ENCODE peak calls at places on chromosome 11, in ten cellular contexts. V is GM12891, K is stomach, A is GM12892, L is endothelial cell of umbilical vein, I is sigmoid colon, C is HCT116, E is spleen, G is K562, B is SK-N-SH. U is an unnamed sample.

GRCh38 chr11:69533296-69534165 is 52.1 kb downstream of the LINC01488 start:
- DNase-seq in V (no peak), K (no peak), A (no peak), L (no peak), I (peak), C (no peak), E (peak), G (no peak), B (no peak), U (peak)

GRCh38 chr11:12787847-12788246 is 113.6 kb downstream of the TEAD1 start:
- DNase-seq in V (no peak), K (no peak), A (no peak), L (peak), I (no peak), C (no peak), E (no peak), G (no peak), B (no peak), U (no peak)

GRCh38 chr11:121928597-121929580 is 187.1 kb downstream of the BLID start:
- DNase-seq in V (no peak), K (no peak), A (no peak), L (no peak), I (no peak), C (no peak), E (no peak), G (no peak), B (no peak), U (no peak)

GRCh38 chr11:103959279-103959930 is 77.0 kb upstream of the DDI1 start:
- DNase-seq in V (no peak), K (no peak), A (peak), L (no peak), I (no peak), C (no peak), E (no peak), G (no peak), B (no peak), U (no peak)

GRCh38 chr11:15911377-15912044 is 444.8 kb downstream of the SOX6 start:
- DNase-seq in V (no peak), K (peak), A (no peak), L (peak), I (no peak), C (no peak), E (no peak), G (no peak), B (no peak), U (peak)

GRCh38 chr11:67606150-67606476 is 623 bp upstream of the NDUFV1 start:
- DNase-seq in V (no peak), K (no peak), A (no peak), L (no peak), I (peak), C (no peak), E (no peak), G (peak), B (peak), U (no peak)

GRCh38 chr11:12397953-12398352 is 20.6 kb downstream of the PARVA start:
- DNase-seq in V (no peak), K (no peak), A (no peak), L (peak), I (peak), C (no peak), E (no peak), G (no peak), B (no peak), U (no peak)

GRCh38 chr11:7538466-7539454 is 25.0 kb downstream of the PPFIBP2 start:
- DNase-seq in V (no peak), K (no peak), A (no peak), L (no peak), I (no peak), C (no peak), E (no peak), G (no peak), B (no peak), U (no peak)

GRCh38 chr11:112548641-112549040 is 288.0 kb upstream of the PLET1 start:
- DNase-seq in V (no peak), K (no peak), A (no peak), L (no peak), I (no peak), C (no peak), E (no peak), G (no peak), B (no peak), U (no peak)

GRCh38 chr11:62713343-62713742 is 5.9 kb downstream of the GNG3 start:
- DNase-seq in V (no peak), K (peak), A (no peak), L (no peak), I (no peak), C (no peak), E (no peak), G (peak), B (no peak), U (no peak)

GRCh38 chr11:27694992-27695391 is 5.3 kb downstream of the BDNF start:
- DNase-seq in V (no peak), K (no peak), A (no peak), L (peak), I (no peak), C (no peak), E (no peak), G (peak), B (peak), U (no peak)

GRCh38 chr11:21195995-21196394 is 526.6 kb downstream of the NELL1 start:
- DNase-seq in V (no peak), K (no peak), A (no peak), L (no peak), I (no peak), C (no peak), E (no peak), G (no peak), B (no peak), U (no peak)

GRCh38 chr11:45993438-45994064 is 71.1 kb downstream of the LARGE2 start:
- DNase-seq in V (no peak), K (no peak), A (no peak), L (no peak), I (peak), C (no peak), E (no peak), G (peak), B (no peak), U (no peak)

GRCh38 chr11:70467196-70468085 is 69.1 kb downstream of the CTTN start:
- DNase-seq in V (no peak), K (peak), A (no peak), L (peak), I (no peak), C (peak), E (peak), G (peak), B (peak), U (no peak)

GRCh38 chr11:75004215-75004614 is 15.5 kb downstream of the NEU3 start:
- DNase-seq in V (no peak), K (no peak), A (no peak), L (no peak), I (no peak), C (no peak), E (no peak), G (no peak), B (no peak), U (no peak)

GRCh38 chr11:1639102-1639620 is 9.6 kb downstream of the KRTAP5-5 start:
- DNase-seq in V (no peak), K (peak), A (no peak), L (peak), I (peak), C (no peak), E (no peak), G (no peak), B (peak), U (no peak)

GRCh38 chr11:110601941-110602340 is 110.3 kb downstream of the ARHGAP20 start:
- DNase-seq in V (no peak), K (no peak), A (no peak), L (no peak), I (no peak), C (no peak), E (no peak), G (no peak), B (no peak), U (no peak)

GRCh38 chr11:45180158-45180887 is 33.9 kb downstream of the PRDM11 start:
- DNase-seq in V (no peak), K (peak), A (no peak), L (peak), I (peak), C (peak), E (peak), G (no peak), B (peak), U (no peak)

GRCh38 chr11:118057424-118058145 is 19.3 kb upstream of the TMPRSS4 start:
- DNase-seq in V (no peak), K (no peak), A (no peak), L (no peak), I (peak), C (no peak), E (no peak), G (no peak), B (no peak), U (peak)

GRCh38 chr11:2691991-2692841 is 7.6 kb downstream of the KCNQ1OT1 start:
- DNase-seq in V (no peak), K (no peak), A (no peak), L (no peak), I (peak), C (no peak), E (peak), G (no peak), B (no peak), U (peak)

GRCh38 chr11:130448416-130449068 is at the start of gene ADAMTS15:
- DNase-seq in V (no peak), K (peak), A (no peak), L (peak), I (peak), C (peak), E (no peak), G (no peak), B (peak), U (peak)

GRCh38 chr11:44771252-44771734 is 44.5 kb downstream of the TSPAN18 start:
- DNase-seq in V (no peak), K (no peak), A (no peak), L (no peak), I (no peak), C (no peak), E (no peak), G (no peak), B (no peak), U (no peak)

GRCh38 chr11:87046824-87047223 is 9.1 kb downstream of the TMEM135 start:
- DNase-seq in V (no peak), K (no peak), A (no peak), L (no peak), I (no peak), C (no peak), E (no peak), G (no peak), B (no peak), U (no peak)

GRCh38 chr11:117931971-117932370 is 2.8 kb upstream of the TMPRSS13 start:
- DNase-seq in V (peak), K (no peak), A (no peak), L (no peak), I (peak), C (no peak), E (peak), G (peak), B (no peak), U (peak)

GRCh38 chr11:34468209-34468841 is 29.6 kb downstream of the CAT start:
- DNase-seq in V (peak), K (peak), A (peak), L (peak), I (no peak), C (peak), E (no peak), G (peak), B (peak), U (no peak)

GRCh38 chr11:78560066-78560597 is 14.5 kb downstream of the NARS2 start:
- DNase-seq in V (no peak), K (no peak), A (no peak), L (no peak), I (no peak), C (no peak), E (no peak), G (no peak), B (peak), U (no peak)

GRCh38 chr11:68643576-68643975 is 40.8 kb upstream of the GAL start:
- DNase-seq in V (no peak), K (no peak), A (no peak), L (no peak), I (no peak), C (peak), E (no peak), G (peak), B (peak), U (no peak)

GRCh38 chr11:65132988-65133700 is 1.2 kb downstream of the SYVN1 start:
- DNase-seq in V (no peak), K (peak), A (no peak), L (peak), I (peak), C (peak), E (peak), G (peak), B (peak), U (no peak)

DNA sequence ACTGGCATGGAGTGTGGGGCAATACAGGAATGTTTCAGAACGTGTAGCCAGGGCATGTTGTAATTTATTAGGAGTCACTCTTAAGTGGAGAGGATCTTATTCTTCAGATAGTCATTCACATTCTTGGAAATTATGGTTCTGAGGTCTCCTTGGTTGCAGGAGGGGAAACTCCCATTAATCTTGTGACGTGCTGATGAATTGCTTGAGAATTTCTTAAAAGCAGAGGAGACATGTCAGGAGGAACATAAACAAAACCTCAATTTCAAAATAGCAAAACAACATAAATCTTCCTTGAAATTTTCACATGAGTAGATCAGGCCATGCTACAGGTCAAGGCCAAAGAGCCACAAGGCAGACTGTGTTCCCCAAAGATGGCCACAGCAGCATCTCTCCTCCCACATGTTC is 50.4 kb downstream of the ADM start:
- DNase-seq in V (no peak), K (no peak), A (no peak), L (no peak), I (no peak), C (no peak), E (no peak), G (no peak), B (no peak), U (no peak)
- TF ChIP-seq POLR2AphosphoS5 in V (no peak), K (no peak), A (no peak), L (no peak), I (no peak), C (no peak), E (no peak), G (no peak), B (no peak), U (no peak)

DNA sequence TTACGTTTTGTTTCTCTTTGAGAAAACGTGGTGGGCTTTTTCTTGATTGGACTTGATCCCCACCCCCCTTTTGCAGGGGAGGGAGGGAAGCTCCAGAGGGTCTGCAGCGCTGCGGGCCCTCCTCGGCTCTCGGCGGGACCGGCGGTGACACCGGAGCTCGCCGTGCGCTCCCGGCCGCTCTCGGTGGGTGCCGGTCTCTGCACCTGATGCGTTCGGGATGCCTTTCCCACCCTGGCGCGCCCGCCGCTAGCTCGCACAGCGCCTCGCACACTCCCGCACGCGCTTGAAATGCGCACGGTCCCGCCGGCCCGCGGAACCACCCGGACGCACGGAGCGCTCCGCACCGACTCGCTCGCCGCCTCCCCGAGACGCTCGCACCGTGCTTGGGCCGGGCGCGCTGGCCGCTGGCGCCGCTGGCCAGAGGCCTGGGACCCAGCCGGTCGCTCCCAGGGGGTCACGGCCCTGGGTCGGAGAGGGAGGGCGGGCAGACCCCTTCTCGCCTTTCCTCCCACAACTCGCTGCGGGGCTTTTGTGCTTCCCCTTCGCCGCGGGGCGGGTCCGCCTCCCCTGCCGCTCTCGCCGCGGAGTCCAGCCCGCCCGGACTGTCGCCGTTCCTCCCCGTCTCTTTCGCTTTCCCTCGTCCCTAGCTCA is 1.0 kb downstream of the ZBTB16 start:
- DNase-seq in V (no peak), K (peak), A (no peak), L (peak), I (peak), C (no peak), E (peak), G (no peak), B (peak), U (no peak)
- TF ChIP-seq POLR2AphosphoS5 in V (no peak), K (no peak), A (no peak), L (no peak), I (peak), C (no peak), E (peak), G (no peak), B (no peak), U (no peak)

GRCh38 chr11:73226297-73227006 is 8.4 kb downstream of the P2RY2 start:
- DNase-seq in V (no peak), K (no peak), A (no peak), L (no peak), I (no peak), C (no peak), E (peak), G (no peak), B (peak), U (no peak)

GRCh38 chr11:73228268-73229134 is 10.4 kb downstream of the P2RY2 start:
- DNase-seq in V (no peak), K (no peak), A (no peak), L (no peak), I (no peak), C (no peak), E (no peak), G (no peak), B (peak), U (peak)

GRCh38 chr11:73225851-73226250 is 7.8 kb downstream of the P2RY2 start:
- DNase-seq in V (no peak), K (no peak), A (no peak), L (no peak), I (peak), C (no peak), E (no peak), G (no peak), B (no peak), U (peak)

GRCh38 chr11:73229321-73230275 is 11.5 kb downstream of the P2RY2 start:
- DNase-seq in V (no peak), K (no peak), A (no peak), L (no peak), I (peak), C (no peak), E (peak), G (no peak), B (peak), U (peak)

GRCh38 chr11:73227571-73228211 is 9.6 kb downstream of the P2RY2 start:
- DNase-seq in V (no peak), K (peak), A (no peak), L (no peak), I (peak), C (peak), E (peak), G (no peak), B (peak), U (peak)
- TF ChIP-seq POLR2AphosphoS5 in V (no peak), K (no peak), A (no peak), L (no peak), I (no peak), C (no peak), E (no peak), G (no peak), B (no peak), U (no peak)

GRCh38 chr11:61528114-61528513 is 19.6 kb downstream of the LRRC10B start:
- DNase-seq in V (no peak), K (no peak), A (no peak), L (no peak), I (no peak), C (no peak), E (no peak), G (no peak), B (no peak), U (no peak)

GRCh38 chr11:61526956-61527731 is 18.6 kb downstream of the LRRC10B start:
- DNase-seq in V (no peak), K (no peak), A (no peak), L (no peak), I (no peak), C (no peak), E (no peak), G (no peak), B (peak), U (no peak)

GRCh38 chr11:61532136-61533038 is 23.8 kb downstream of the LRRC10B start:
- DNase-seq in V (peak), K (peak), A (peak), L (peak), I (no peak), C (no peak), E (no peak), G (peak), B (peak), U (no peak)

GRCh38 chr11:61531033-61531432 is 22.5 kb downstream of the LRRC10B start:
- DNase-seq in V (no peak), K (no peak), A (no peak), L (no peak), I (no peak), C (no peak), E (no peak), G (no peak), B (peak), U (no peak)

DNA sequence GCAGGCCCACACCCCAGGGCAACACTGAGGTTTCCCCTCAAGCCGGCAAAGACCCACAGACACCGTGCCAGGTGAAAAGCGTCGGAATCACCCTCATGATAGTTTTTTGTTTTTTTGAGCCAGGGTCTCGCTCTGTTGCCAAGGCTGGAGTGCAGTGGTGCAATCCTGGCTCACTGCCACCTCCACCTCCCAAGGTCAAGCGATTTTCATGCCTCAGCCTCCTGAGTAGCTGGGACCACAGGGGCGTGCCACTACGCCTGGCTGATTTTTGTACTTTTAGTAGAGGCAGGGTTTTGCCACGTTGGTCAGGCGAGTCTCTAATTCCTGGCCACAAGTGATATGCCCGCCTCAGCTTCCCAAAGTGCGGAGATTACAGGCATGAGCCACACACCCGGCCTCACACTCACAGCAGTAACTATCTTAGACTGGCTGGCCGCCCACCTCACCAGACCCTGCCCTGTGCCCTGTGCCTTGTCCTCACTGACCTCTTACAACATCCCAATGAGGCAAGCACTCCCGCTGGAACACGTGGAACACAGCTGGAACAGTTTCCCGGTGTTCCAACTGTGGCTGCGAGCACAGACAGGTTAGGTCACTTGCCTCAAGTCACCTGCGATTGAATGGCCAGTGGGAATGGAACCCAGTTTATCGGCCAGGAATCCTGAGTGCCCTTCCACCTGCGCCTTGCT is 21.1 kb downstream of the LRRC10B start:
- DNase-seq in V (no peak), K (no peak), A (no peak), L (no peak), I (no peak), C (no peak), E (no peak), G (no peak), B (no peak), U (no peak)
- TF ChIP-seq POLR2AphosphoS5 in V (no peak), K (no peak), A (no peak), L (no peak), I (no peak), C (no peak), E (no peak), G (no peak), B (no peak), U (no peak)

GRCh38 chr11:101584651-101585050 is 844 bp upstream of the TRPC6 start:
- DNase-seq in V (no peak), K (no peak), A (no peak), L (no peak), I (no peak), C (no peak), E (no peak), G (no peak), B (no peak), U (no peak)

GRCh38 chr11:101586965-101587364 is 3.2 kb upstream of the TRPC6 start:
- DNase-seq in V (no peak), K (no peak), A (no peak), L (no peak), I (no peak), C (no peak), E (no peak), G (no peak), B (no peak), U (no peak)

GRCh38 chr11:101583180-101584128 is at the start of gene TRPC6:
- DNase-seq in V (no peak), K (no peak), A (no peak), L (no peak), I (peak), C (no peak), E (peak), G (no peak), B (peak), U (no peak)

GRCh38 chr11:101582242-101583052 is 1.4 kb downstream of the TRPC6 start:
- DNase-seq in V (no peak), K (no peak), A (no peak), L (no peak), I (no peak), C (no peak), E (peak), G (no peak), B (peak), U (no peak)

DNA sequence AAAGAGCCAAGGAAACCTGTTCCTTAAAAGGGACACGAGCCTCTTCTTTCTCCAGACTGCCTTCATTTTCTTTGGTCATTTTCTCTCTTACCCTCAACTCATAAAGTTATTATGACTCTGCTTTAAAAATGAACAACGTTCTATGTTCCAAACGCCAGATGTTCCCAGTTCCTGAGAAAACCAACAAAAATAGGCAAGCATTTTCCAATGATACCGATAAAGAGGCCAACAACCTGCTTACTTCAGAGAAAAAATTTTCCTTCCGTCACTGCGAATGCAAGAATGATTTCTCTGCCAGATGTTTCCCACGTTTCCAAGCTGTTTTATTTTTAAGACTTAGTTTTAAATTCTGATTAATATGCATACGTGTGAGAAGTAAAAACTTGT is 315 bp upstream of the TRPC6 start:
- DNase-seq in V (no peak), K (no peak), A (no peak), L (no peak), I (no peak), C (no peak), E (no peak), G (no peak), B (no peak), U (no peak)
- TF ChIP-seq POLR2AphosphoS5 in V (no peak), K (no peak), A (no peak), L (no peak), I (peak), C (no peak), E (no peak), G (no peak), B (no peak), U (no peak)